ENCODE peak calls at places on chromosomes 11 and 22, in four cellular contexts. B is psoas muscle; Y is cardiac fibroblast; T is activated CD4-positive, alpha-beta T cell treated with anti-CD3 and anti-CD28 coated beads for 1 hour. C is an unnamed sample.

GRCh38 chr22:36724836-36725235 is 21.3 kb upstream of the CACNG2 start:
- DNase-seq in B (no peak), Y (no peak), T (no peak), C (no peak)

GRCh38 chr22:34866501-34867171 is 199.3 kb upstream of the ISX start:
- DNase-seq in B (no peak), Y (no peak), T (no peak), C (no peak)

GRCh38 chr11:61966673-61967176 is 709 bp downstream of the FTH1 start:
- DNase-seq in B (no peak), Y (peak), T (no peak), C (peak)

GRCh38 chr11:132855516-132855915 is 676.8 kb downstream of the OPCML start:
- DNase-seq in B (no peak), Y (no peak), T (no peak), C (no peak)

GRCh38 chr22:36471341-36471821 is 10.1 kb downstream of the TXN2 start:
- DNase-seq in B (no peak), Y (no peak), T (no peak), C (peak)

GRCh38 chr11:133711545-133711944 is 133.8 kb downstream of the SPATA19 start:
- DNase-seq in B (no peak), Y (no peak), T (no peak), C (no peak)

GRCh38 chr11:44831605-44832394 is 105.0 kb downstream of the TSPAN18 start:
- DNase-seq in B (no peak), Y (no peak), T (no peak), C (no peak)

GRCh38 chr11:126890561-126890960 is 110.0 kb downstream of the KIRREL3 start:
- DNase-seq in B (no peak), Y (no peak), T (no peak), C (no peak)

GRCh38 chr11:35585411-35585810 is 32.8 kb upstream of the FJX1 start:
- DNase-seq in B (no peak), Y (no peak), T (no peak), C (no peak)

GRCh38 chr11:110903830-110904229 is 191.6 kb upstream of the ARHGAP20 start:
- DNase-seq in B (no peak), Y (peak), T (no peak), C (peak)

C was measured in brain microvascular endothelial cell.